ENCODE peak calls at places on chromosome 15, in seven cellular contexts. S, I, U, G, L, F and P are unnamed samples.

GRCh38 chr15:25693321-25694237 is 169.5 kb downstream of the ATP10A start:
- DNase-seq in S (peak; percentile 54), I (no peak), U (no peak), G (peak; percentile 36), L (no peak), F (no peak), P (no peak)

GRCh38 chr15:61661791-61662190 is 398.5 kb downstream of the VPS13C start:
- DNase-seq in S (no peak), I (no peak), U (no peak), G (no peak), L (no peak), F (no peak), P (no peak)

GRCh38 chr15:94015324-94015723 is 216.0 kb upstream of the MCTP2 start:
- DNase-seq in S (no peak), I (no peak), U (no peak), G (no peak), L (no peak), F (no peak), P (no peak)

GRCh38 chr15:90637693-90638092 is 79.5 kb upstream of the BLM start:
- DNase-seq in S (no peak), I (no peak), U (no peak), G (no peak), L (no peak), F (no peak), P (no peak)

GRCh38 chr15:90598053-90598577 is 68.4 kb downstream of the CRTC3 start:
- DNase-seq in S (peak; percentile 37), I (peak; percentile 49), U (peak; percentile 51), G (peak; percentile 53), L (peak; percentile 70), F (no peak), P (peak; percentile 72)

GRCh38 chr15:98177950-98178848 is 217.7 kb downstream of the ARRDC4 start:
- DNase-seq in S (no peak), I (peak; percentile 33), U (no peak), G (no peak), L (no peak), F (peak; percentile 6), P (no peak)

GRCh38 chr15:87866961-87867360 is 389.6 kb downstream of the NTRK3 start:
- DNase-seq in S (no peak), I (no peak), U (no peak), G (no peak), L (no peak), F (no peak), P (no peak)

GRCh38 chr15:94026458-94026967 is 204.8 kb upstream of the MCTP2 start:
- DNase-seq in S (no peak), I (no peak), U (no peak), G (no peak), L (no peak), F (peak; percentile 38), P (no peak)

GRCh38 chr15:38857814-38858213 is 293.2 kb upstream of the RASGRP1 start:
- DNase-seq in S (no peak), I (no peak), U (no peak), G (no peak), L (no peak), F (no peak), P (no peak)

GRCh38 chr15:101526442-101526841 is 36.9 kb upstream of the PCSK6 start:
- DNase-seq in S (no peak), I (no peak), U (no peak), G (no peak), L (no peak), F (no peak), P (no peak)

GRCh38 chr15:77027111-77027696 is 32.3 kb downstream of the PSTPIP1 start:
- DNase-seq in S (no peak), I (no peak), U (peak; percentile 5), G (no peak), L (no peak), F (no peak), P (peak; percentile 49)

GRCh38 chr15:33908396-33908795 is 59.9 kb upstream of the CHRM5 start:
- DNase-seq in S (no peak), I (no peak), U (no peak), G (no peak), L (no peak), F (no peak), P (no peak)

GRCh38 chr15:29540479-29540878 is 270.9 kb upstream of the NSMCE3 start:
- DNase-seq in S (no peak), I (no peak), U (no peak), G (no peak), L (no peak), F (no peak), P (no peak)

GRCh38 chr15:99421172-99421656 is 144.6 kb upstream of the MEF2A start:
- DNase-seq in S (no peak), I (no peak), U (no peak), G (no peak), L (no peak), F (no peak), P (no peak)

GRCh38 chr15:85036716-85037115 is 55.1 kb downstream of the PDE8A start:
- DNase-seq in S (no peak), I (no peak), U (no peak), G (no peak), L (no peak), F (no peak), P (no peak)

GRCh38 chr15:51736646-51737537 is 563 bp downstream of the LYSMD2 start:
- DNase-seq in S (peak; percentile 43), I (peak; percentile 44), U (peak; percentile 20), G (peak; percentile 53), L (no peak), F (no peak), P (peak; percentile 44)

GRCh38 chr15:58065445-58066041 is at the start of gene ALDH1A2:
- DNase-seq in S (peak; percentile 53), I (no peak), U (no peak), G (peak; percentile 52), L (peak; percentile 75), F (no peak), P (peak; percentile 61)

GRCh38 chr15:43095708-43096347 is 10.0 kb downstream of the UBR1 start:
- DNase-seq in S (no peak), I (no peak), U (no peak), G (no peak), L (no peak), F (no peak), P (no peak)

GRCh38 chr15:25176991-25177954 is 222.5 kb downstream of the SNRPN start:
- DNase-seq in S (peak; percentile 2), I (peak; percentile 21), U (no peak), G (peak; percentile 9), L (peak; percentile 38), F (no peak), P (peak; percentile 28)

GRCh38 chr15:92653836-92654524 is 1.6 kb downstream of the FAM174B start:
- DNase-seq in S (no peak), I (peak; percentile 60), U (no peak), G (no peak), L (no peak), F (no peak), P (no peak)
- H3K4me3 ChIP-seq in S (no peak overlapping the region), I (no peak overlapping the region), U (no peak overlapping the region), G (peak overlapping the region; percentile 76), L (no peak overlapping the region), F (no peak overlapping the region), P (peak overlapping the region; percentile 73)

GRCh38 chr15:31375772-31376171 is 49.1 kb downstream of the KLF13 start:
- DNase-seq in S (no peak), I (no peak), U (no peak), G (no peak), L (no peak), F (no peak), P (no peak)

GRCh38 chr15:31376511-31376910 is 49.9 kb downstream of the KLF13 start:
- DNase-seq in S (no peak), I (no peak), U (no peak), G (peak; percentile 10), L (no peak), F (no peak), P (no peak)

GRCh38 chr15:31374489-31374888 is 47.9 kb downstream of the KLF13 start:
- DNase-seq in S (no peak), I (no peak), U (no peak), G (peak; percentile 15), L (no peak), F (no peak), P (no peak)

GRCh38 chr15:31373970-31374369 is 47.3 kb downstream of the KLF13 start:
- DNase-seq in S (no peak), I (no peak), U (no peak), G (peak; percentile 13), L (no peak), F (no peak), P (no peak)

DNA sequence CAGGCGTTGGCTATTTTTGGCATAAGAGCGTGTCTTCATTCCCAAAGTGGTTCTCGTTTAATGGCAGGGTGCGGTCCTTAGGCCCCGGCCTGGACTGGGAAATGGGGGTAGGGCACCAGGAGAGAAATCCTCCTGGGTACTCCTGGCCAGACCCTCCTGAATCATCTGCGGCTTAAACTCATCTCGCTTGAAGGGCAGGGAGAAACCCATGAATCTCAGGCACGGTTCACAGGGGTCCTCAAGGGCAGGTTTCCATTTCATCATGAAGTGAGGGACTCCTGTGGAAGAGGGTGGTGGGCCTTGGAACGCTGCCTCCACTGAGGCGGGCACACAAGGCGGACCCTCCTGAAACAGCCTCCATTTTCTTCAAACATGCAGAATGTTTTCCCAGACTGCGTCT is 48.4 kb downstream of the KLF13 start:
- DNase-seq in S (no peak), I (no peak), U (no peak), G (peak; percentile 11), L (no peak), F (no peak), P (no peak)
- H3K27ac ChIP-seq in S (peak overlapping the region; percentile 32), I (peak overlapping the region; percentile 18), U (peak overlapping the region; percentile 63), G (peak overlapping the region; percentile 100), L (peak overlapping the region; percentile 90), F (no peak overlapping the region), P (no peak overlapping the region)

GRCh38 chr15:64845183-64845611 is 3.5 kb downstream of the PLEKHO2 start:
- DNase-seq in S (peak; percentile 51), I (no peak), U (no peak), G (peak; percentile 50), L (no peak), F (no peak), P (no peak)
- H3K4me3 ChIP-seq in S (peak overlapping the region; percentile 86), I (peak overlapping the region; percentile 0), U (peak overlapping the region; percentile 91), G (peak overlapping the region; percentile 99), L (peak overlapping the region; percentile 96), F (peak overlapping the region; percentile 96), P (peak overlapping the region; percentile 93)

GRCh38 chr15:63054985-63055384 is 12.4 kb downstream of the TPM1 start:
- DNase-seq in S (no peak), I (no peak), U (no peak), G (no peak), L (no peak), F (no peak), P (no peak)

GRCh38 chr15:63052961-63053698 is 10.6 kb downstream of the TPM1 start:
- DNase-seq in S (peak; percentile 36), I (no peak), U (peak; percentile 58), G (peak; percentile 53), L (peak; percentile 84), F (no peak), P (peak; percentile 61)

GRCh38 chr15:63052128-63052826 is 9.7 kb downstream of the TPM1 start:
- DNase-seq in S (no peak), I (no peak), U (no peak), G (no peak), L (no peak), F (no peak), P (no peak)

GRCh38 chr15:63056843-63057242 is 14.3 kb downstream of the TPM1 start:
- DNase-seq in S (peak; percentile 61), I (no peak), U (no peak), G (peak; percentile 68), L (no peak), F (peak; percentile 82), P (peak; percentile 47)

DNA sequence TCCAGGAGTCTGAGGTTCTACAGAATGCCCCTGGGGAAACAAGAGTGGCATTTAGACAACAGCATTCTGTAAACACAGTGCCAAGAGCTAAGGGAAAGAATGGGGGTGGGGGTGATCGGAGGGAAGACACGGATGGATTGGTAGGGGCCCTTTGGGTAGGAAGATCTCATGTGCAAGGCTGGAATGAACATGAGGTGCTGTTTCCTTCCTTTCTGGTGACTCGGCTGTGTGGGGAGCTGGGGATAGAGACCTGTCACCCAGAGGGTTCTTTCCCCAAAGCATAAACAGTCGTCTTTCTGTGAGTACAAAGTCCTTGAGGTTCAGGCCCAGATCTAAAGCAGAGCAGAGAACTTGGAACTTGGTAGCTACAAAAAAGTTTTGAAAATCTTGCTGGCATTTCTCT is 11.7 kb downstream of the TPM1 start:
- DNase-seq in S (no peak), I (no peak), U (no peak), G (no peak), L (no peak), F (no peak), P (no peak)
- H3K27ac ChIP-seq in S (peak overlapping the region; percentile 96), I (peak overlapping the region; percentile 13), U (peak overlapping the region; percentile 84), G (peak overlapping the region; percentile 99), L (peak overlapping the region; percentile 97), F (peak overlapping the region; percentile 68), P (peak overlapping the region; percentile 94)